ENCODE peak calls at places on chromosomes 5 and 9, in six cellular contexts. G, O, F, R, D and Z are unnamed samples.

GRCh38 chr5:164799391-164799790 is 1294.0 kb downstream of the MAT2B start:
- DNase-seq in O (no peak), R (no peak), G (no peak), F (no peak), D (no peak), Z (no peak)

GRCh38 chr9:124210697-124211096 is 47.1 kb upstream of the NEK6 start:
- DNase-seq in F (peak), G (no peak), O (no peak), D (no peak), R (no peak), Z (no peak)

GRCh38 chr5:760363-761205 is 23.9 kb downstream of the ZDHHC11B start:
- DNase-seq in R (no peak), G (no peak), D (no peak), F (no peak), O (peak), Z (peak)

GRCh38 chr5:149439899-149440655 is 61.0 kb upstream of the IL17B start:
- DNase-seq in D (no peak), O (no peak), R (peak), F (peak), G (peak), Z (peak)

GRCh38 chr5:137146402-137146889 is 352.7 kb downstream of the SPOCK1 start:
- DNase-seq in F (peak), D (peak), R (no peak), O (peak), G (no peak), Z (no peak)

GRCh38 chr5:125559296-125559695 is 812.9 kb upstream of the ZNF608 start:
- DNase-seq in O (no peak), D (peak), F (peak), R (peak), G (no peak), Z (no peak)

GRCh38 chr9:33329117-33329563 is 38.8 kb downstream of the NFX1 start:
- DNase-seq in O (no peak), R (peak), F (peak), D (peak), G (no peak), Z (peak)

GRCh38 chr5:84274585-84275468 is 109.9 kb downstream of the EDIL3 start:
- DNase-seq in D (no peak), G (peak), R (peak), F (peak), O (no peak), Z (no peak)

GRCh38 chr5:180590543-180591248 is 603 bp downstream of the SCGB3A1 start:
- DNase-seq in G (no peak), R (no peak), F (no peak), O (peak), D (no peak), Z (no peak)

GRCh38 chr9:129320575-129321311 is 142.7 kb upstream of the IER5L start:
- DNase-seq in G (no peak), R (peak), O (peak), D (peak), F (peak), Z (peak)

GRCh38 chr9:122164286-122164685 is 4.6 kb downstream of the MORN5 start:
- DNase-seq in O (no peak), R (no peak), G (no peak), D (no peak), F (no peak), Z (no peak)

GRCh38 chr9:5592904-5593303 is 36.0 kb upstream of the RIC1 start:
- DNase-seq in G (no peak), F (no peak), D (no peak), O (no peak), R (no peak), Z (no peak)

GRCh38 chr5:8366296-8366695 is 497.3 kb downstream of the MTRR start:
- DNase-seq in O (no peak), F (no peak), G (no peak), R (no peak), D (no peak), Z (no peak)

GRCh38 chr5:169127431-169127830 is 173.5 kb downstream of the SLIT3 start:
- DNase-seq in O (no peak), F (no peak), R (no peak), D (no peak), G (no peak), Z (no peak)